ENCODE peak calls at places on chromosomes 1 and 21, in seven cellular contexts. One of them, this sample, is unnamed.

GRCh38 chr21:39863111-39863510 is 4.1 kb upstream of the PCP4 start:
- DNase-seq in K562: no peak
- DNase-seq in left cardiac atrium: no peak
- DNase-seq in M059J: peak; percentile 75
- DNase-seq in COR-L47: peak; percentile 73
- DNase-seq in LoVo: peak; percentile 80
- DNase-seq in HFF-Myc: no peak
- DNase-seq in this sample: no peak

GRCh38 chr1:42937141-42937696 is 21.4 kb downstream of the SLC2A1 start:
- DNase-seq in K562: peak; percentile 49
- DNase-seq in left cardiac atrium: no peak
- DNase-seq in M059J: peak; percentile 90
- DNase-seq in COR-L47: no peak
- DNase-seq in LoVo: peak; percentile 19
- DNase-seq in HFF-Myc: no peak
- DNase-seq in this sample: peak; percentile 89

GRCh38 chr1:113912594-113913311 is 7.6 kb downstream of the DCLRE1B start:
- DNase-seq in K562: peak; percentile 33
- DNase-seq in left cardiac atrium: peak; percentile 41
- DNase-seq in M059J: peak; percentile 81
- DNase-seq in COR-L47: no peak
- DNase-seq in LoVo: no peak
- DNase-seq in HFF-Myc: no peak
- DNase-seq in this sample: peak; percentile 82

GRCh38 chr1:44557756-44558155 is 116.5 kb downstream of the TMEM53 start:
- DNase-seq in K562: no peak
- DNase-seq in left cardiac atrium: no peak
- DNase-seq in M059J: peak; percentile 37
- DNase-seq in COR-L47: no peak
- DNase-seq in LoVo: no peak
- DNase-seq in HFF-Myc: no peak
- DNase-seq in this sample: no peak

GRCh38 chr1:181344091-181344490 is 139.2 kb upstream of the CACNA1E start:
- DNase-seq in K562: no peak
- DNase-seq in left cardiac atrium: no peak
- DNase-seq in M059J: no peak
- DNase-seq in COR-L47: no peak
- DNase-seq in LoVo: no peak
- DNase-seq in HFF-Myc: no peak
- DNase-seq in this sample: no peak

GRCh38 chr1:18280956-18281355 is 173.4 kb downstream of the IGSF21 start:
- DNase-seq in K562: no peak
- DNase-seq in left cardiac atrium: no peak
- DNase-seq in M059J: no peak
- DNase-seq in COR-L47: no peak
- DNase-seq in LoVo: no peak
- DNase-seq in HFF-Myc: no peak
- DNase-seq in this sample: no peak

GRCh38 chr1:41774486-41774990 is 144.2 kb downstream of the HIVEP3 start:
- DNase-seq in K562: no peak
- DNase-seq in left cardiac atrium: no peak
- DNase-seq in M059J: no peak
- DNase-seq in COR-L47: no peak
- DNase-seq in LoVo: no peak
- DNase-seq in HFF-Myc: no peak
- DNase-seq in this sample: no peak

GRCh38 chr1:154358519-154358918 is 33.2 kb downstream of the ATP8B2 start:
- DNase-seq in K562: no peak
- DNase-seq in left cardiac atrium: no peak
- DNase-seq in M059J: no peak
- DNase-seq in COR-L47: no peak
- DNase-seq in LoVo: no peak
- DNase-seq in HFF-Myc: no peak
- DNase-seq in this sample: no peak

GRCh38 chr1:225454067-225454618 is 26.3 kb upstream of the LBR start:
- DNase-seq in K562: no peak
- DNase-seq in left cardiac atrium: no peak
- DNase-seq in M059J: peak; percentile 45
- DNase-seq in COR-L47: peak; percentile 91
- DNase-seq in LoVo: peak; percentile 28
- DNase-seq in HFF-Myc: no peak
- DNase-seq in this sample: no peak

GRCh38 chr21:38494688-38495087 is 3.6 kb downstream of the ERG start:
- DNase-seq in K562: no peak
- DNase-seq in left cardiac atrium: no peak
- DNase-seq in M059J: peak; percentile 70
- DNase-seq in COR-L47: no peak
- DNase-seq in LoVo: no peak
- DNase-seq in HFF-Myc: no peak
- DNase-seq in this sample: no peak

This sample was measured in erythroblast.